ENCODE peak calls at places on chromosomes 16 and 17, in six cellular contexts. T, A, Y, C, B and K are unnamed samples.
A peak's percentile ranks its signal among the peaks of the same experiment; 100 is the strongest.

GRCh38 chr16:783404-784161 is 4.6 kb downstream of the RPUSD1 start:
- DNase-seq in Y (no peak), A (no peak), C (peak; percentile 43), B (no peak), T (peak; percentile 31), K (no peak)

GRCh38 chr16:85449885-85450245 is 163.3 kb upstream of the GSE1 start:
- DNase-seq in Y (no peak), T (no peak), C (no peak), B (no peak), A (no peak), K (no peak)

GRCh38 chr16:86577314-86577971 is 906 bp upstream of the FOXL1 start:
- DNase-seq in B (no peak), Y (no peak), C (no peak), T (peak; percentile 93), A (no peak), K (no peak)

GRCh38 chr16:11188801-11189740 is 66.9 kb downstream of the SOCS1 start:
- DNase-seq in B (no peak), C (no peak), T (no peak), Y (no peak), A (no peak), K (no peak)

GRCh38 chr16:69589434-69590269 is 23.9 kb downstream of the NFAT5 start:
- DNase-seq in B (no peak), Y (no peak), C (no peak), T (no peak), A (no peak), K (no peak)

GRCh38 chr16:28321700-28322411 is 29.5 kb downstream of the SBK1 start:
- DNase-seq in B (peak; percentile 60), A (peak; percentile 42), T (peak; percentile 15), C (no peak), Y (no peak), K (no peak)

GRCh38 chr16:71709231-71709781 is 15.2 kb downstream of the PHLPP2 start:
- DNase-seq in A (no peak), T (peak; percentile 34), B (no peak), C (no peak), Y (no peak), K (no peak)

GRCh38 chr16:84314814-84315213 is 20.1 kb downstream of the WFDC1 start:
- DNase-seq in B (no peak), Y (no peak), A (no peak), C (no peak), T (no peak), K (no peak)

GRCh38 chr17:73103661-73104335 is 11.3 kb upstream of the SLC39A11 start:
- DNase-seq in T (peak; percentile 22), A (no peak), C (no peak), B (no peak), Y (no peak), K (no peak)

GRCh38 chr17:75094871-75095399 is 7.2 kb downstream of the SLC16A5 start:
- DNase-seq in C (no peak), Y (no peak), T (no peak), A (no peak), B (no peak), K (no peak)

GRCh38 chr17:37699285-37699973 is 45.4 kb downstream of the HNF1B start:
- DNase-seq in T (no peak), B (no peak), A (no peak), C (no peak), Y (no peak), K (no peak)

GRCh38 chr16:86772671-86773338 is 194.5 kb downstream of the FOXL1 start:
- DNase-seq in B (no peak), Y (no peak), A (no peak), C (no peak), T (no peak), K (no peak)

GRCh38 chr17:56908061-56908542 is 5.7 kb downstream of the TRIM25 start:
- DNase-seq in T (no peak), C (peak; percentile 62), Y (no peak), A (peak; percentile 87), B (no peak), K (no peak)

GRCh38 chr16:27718136-27718766 is 168.3 kb downstream of the KATNIP start:
- DNase-seq in A (no peak), T (no peak), C (no peak), B (no peak), Y (no peak), K (no peak)

GRCh38 chr17:45346255-45347015 is 29.6 kb upstream of the MAP3K14 start:
- DNase-seq in T (peak; percentile 43), Y (no peak), C (peak; percentile 31), B (no peak), A (no peak), K (no peak)

GRCh38 chr17:61551255-61551742 is 39.7 kb downstream of the NACA2 start:
- DNase-seq in C (no peak), T (peak; percentile 79), B (peak; percentile 77), Y (no peak), A (peak; percentile 5), K (no peak)

GRCh38 chr16:86789621-86790051 is 211.3 kb downstream of the FOXL1 start:
- DNase-seq in C (no peak), A (no peak), Y (no peak), B (no peak), T (no peak), K (no peak)

GRCh38 chr16:3008749-3009088 is 4.0 kb upstream of the CLDN9 start:
- DNase-seq in A (no peak), B (no peak), C (no peak), Y (no peak), T (no peak), K (no peak)

GRCh38 chr16:83648347-83648746 is 159.4 kb upstream of the HSBP1 start:
- DNase-seq in T (no peak), C (no peak), B (no peak), Y (no peak), A (no peak), K (no peak)

GRCh38 chr16:8866118-8866883 is 2.5 kb downstream of the CARHSP1 start:
- DNase-seq in T (no peak), C (peak; percentile 68), B (no peak), Y (no peak), A (no peak), K (peak; percentile 37)

GRCh38 chr16:55900616-55901393 is 25.6 kb upstream of the CES5A start:
- DNase-seq in T (no peak), B (no peak), A (no peak), Y (no peak), C (no peak), K (no peak)

GRCh38 chr17:9258115-9259020 is 237.1 kb downstream of the NTN1 start:
- DNase-seq in T (no peak), Y (no peak), A (no peak), B (no peak), C (no peak), K (no peak)

GRCh38 chr17:43940630-43941029 is 1.6 kb downstream of the PPY start:
- DNase-seq in B (peak; percentile 57), Y (no peak), C (no peak), T (peak; percentile 27), A (no peak), K (no peak)

GRCh38 chr16:78984324-78984723 is 616.2 kb downstream of the MAF start:
- DNase-seq in Y (no peak), A (no peak), T (no peak), B (no peak), C (no peak), K (peak; percentile 27)

GRCh38 chr17:68734202-68734825 is 133.1 kb upstream of the FAM20A start:
- DNase-seq in B (no peak), A (no peak), Y (no peak), T (no peak), C (no peak), K (no peak)

DNA sequence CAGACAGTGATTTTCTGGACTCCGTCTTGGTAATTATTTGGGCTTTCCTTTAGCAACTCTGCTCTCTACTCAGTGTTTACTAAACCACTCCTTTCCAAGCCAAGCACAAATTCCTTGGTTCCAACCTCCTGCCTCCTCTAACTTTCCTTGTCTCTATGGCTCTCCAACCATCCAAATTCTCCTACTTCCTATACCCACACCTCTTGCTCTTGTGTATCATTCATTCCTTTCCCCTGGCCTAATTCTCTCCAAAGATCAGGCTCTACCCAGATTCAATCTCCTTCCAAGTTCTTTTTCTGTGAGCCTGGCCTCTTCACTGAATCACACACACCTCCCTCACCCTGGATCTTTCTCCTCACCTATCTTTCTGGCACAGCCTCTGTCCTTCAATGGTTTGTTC is 1.1 kb downstream of the NEURL4 start:
- DNase-seq in B (no peak), T (no peak), C (no peak), A (no peak), Y (no peak), K (no peak)
- H3K4me3 ChIP-seq in B (peak overlapping the region; percentile 81), T (peak overlapping the region; percentile 88), C (peak overlapping the region; percentile 95), A (peak overlapping the region; percentile 74), Y (peak overlapping the region; percentile 93), K (peak overlapping the region; percentile 82)

GRCh38 chr17:30716461-30717289 is 107.8 kb downstream of the CRLF3 start:
- DNase-seq in C (peak; percentile 7), B (no peak), T (peak; percentile 46), Y (no peak), A (no peak), K (no peak)
- TF ChIP-seq CTCF in C (no peak), B (peak; percentile 46), T (peak; percentile 26), Y (no peak), A (no peak), K (no peak)

GRCh38 chr17:49992191-49992932 is 2.7 kb downstream of the DLX3 start:
- DNase-seq in T (no peak), Y (no peak), B (no peak), C (no peak), A (no peak), K (no peak)

GRCh38 chr17:49992933-49993422 is 2.0 kb downstream of the DLX3 start:
- DNase-seq in T (no peak), A (no peak), Y (no peak), B (no peak), C (no peak), K (no peak)

GRCh38 chr17:49995055-49995738 is at the start of gene DLX3:
- DNase-seq in B (peak; percentile 68), Y (no peak), C (peak; percentile 56), A (no peak), T (peak; percentile 59), K (peak; percentile 75)

GRCh38 chr17:49994085-49995054 is 654 bp downstream of the DLX3 start:
- DNase-seq in B (no peak), C (no peak), A (no peak), T (no peak), Y (no peak), K (no peak)

GRCh38 chr17:49993423-49994037 is 1.5 kb downstream of the DLX3 start:
- DNase-seq in B (no peak), T (no peak), C (no peak), Y (no peak), A (peak; percentile 30), K (no peak)
- H3K4me3 ChIP-seq in B (no peak overlapping the region), T (peak overlapping the region; percentile 32), C (peak overlapping the region; percentile 66), Y (peak overlapping the region; percentile 54), A (peak overlapping the region; percentile 30), K (no peak overlapping the region)

DNA sequence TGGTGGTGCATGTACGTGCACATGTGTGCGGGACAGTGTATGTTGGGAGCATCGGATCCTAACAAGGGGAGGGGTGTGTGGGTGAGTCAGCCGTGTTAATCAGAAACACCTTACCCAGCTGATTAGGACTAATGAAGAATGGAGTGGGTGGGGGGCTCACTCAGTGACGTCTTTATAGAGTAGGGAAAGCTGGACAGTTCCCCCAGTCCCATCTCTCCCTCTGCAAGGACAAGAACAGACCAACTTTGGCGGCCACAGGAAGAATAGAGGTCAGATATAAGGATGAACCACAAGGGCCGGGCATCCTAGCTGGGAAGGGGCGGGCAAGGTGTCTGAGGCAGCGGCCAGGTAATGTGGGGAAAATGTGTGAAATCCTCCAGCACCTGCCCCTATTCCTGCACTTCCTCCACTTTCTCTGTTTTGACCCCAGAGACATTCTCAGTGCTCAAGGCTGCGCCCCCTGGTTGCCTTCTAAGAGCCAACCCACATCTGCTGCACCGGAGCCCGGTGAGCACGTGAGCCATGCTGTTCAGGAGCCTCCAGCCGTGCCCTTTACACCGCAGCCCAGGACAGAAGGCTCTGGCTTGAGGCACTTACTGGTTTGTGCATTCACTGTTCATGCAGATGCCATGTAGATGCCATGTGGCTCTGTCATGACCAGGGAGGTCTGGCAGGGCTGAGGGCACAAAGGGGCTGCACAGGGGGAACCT is 18.9 kb upstream of the TBX21 start:
- DNase-seq in A (peak; percentile 48), Y (no peak), T (no peak), C (no peak), B (no peak), K (no peak)
- TF ChIP-seq CTCF in A (no peak), Y (no peak), T (no peak), C (no peak), B (no peak), K (no peak)